ENCODE peak calls at places on chromosomes 6 and 20, in five cellular contexts. W is non-pigmented ciliary epithelial cell; L is activated gamma-delta T cell treated with anti-CD3 and anti-CD28 coated beads, Interleukin-2, amount 50 U/mL, for 16 hours; H is GM10248; R is NCI-H345. F is an unnamed sample.

GRCh38 chr6:139655783-139656705 is 281.6 kb upstream of the CITED2 start:
- DNase-seq in H (no peak), W (no peak), R (peak; percentile 62), L (no peak), F (no peak)

GRCh38 chr20:18019068-18019467 is 38.6 kb downstream of the OVOL2 start:
- DNase-seq in L (no peak), W (no peak), H (peak; percentile 74), R (no peak), F (no peak)

GRCh38 chr6:151617539-151617938 is 123.7 kb downstream of the CCDC170 start:
- DNase-seq in W (no peak), L (no peak), R (no peak), H (no peak), F (no peak)

GRCh38 chr20:63808964-63809674 is 21.9 kb downstream of the ZBTB46 start:
- DNase-seq in H (no peak), L (no peak), W (no peak), R (no peak), F (no peak)

GRCh38 chr6:91464201-91464600 is 877.3 kb upstream of the MAP3K7 start:
- DNase-seq in L (no peak), H (no peak), R (no peak), W (no peak), F (no peak)

GRCh38 chr20:53901064-53901463 is 169.3 kb downstream of the BCAS1 start:
- DNase-seq in W (no peak), L (no peak), H (no peak), R (no peak), F (no peak)

GRCh38 chr20:21234816-21235215 is 68.3 kb upstream of the XRN2 start:
- DNase-seq in R (no peak), W (no peak), H (no peak), L (no peak), F (no peak)

GRCh38 chr6:53768636-53769035 is 26.2 kb upstream of the LRRC1 start:
- DNase-seq in L (no peak), W (no peak), R (no peak), H (no peak), F (no peak)

GRCh38 chr6:26336355-26337198 is 28.4 kb upstream of the BTN3A2 start:
- DNase-seq in W (no peak), L (no peak), R (no peak), H (no peak), F (no peak)

GRCh38 chr20:34129518-34130162 is 17.6 kb upstream of the EIF2S2 start:
- DNase-seq in L (peak; percentile 33), H (peak; percentile 76), R (peak; percentile 86), W (no peak), F (no peak)

GRCh38 chr20:58241766-58242465 is 13.5 kb upstream of the ANKRD60 start:
- DNase-seq in R (no peak), H (no peak), W (no peak), L (no peak), F (no peak)

GRCh38 chr20:56202493-56203077 is 45.9 kb upstream of the MC3R start:
- DNase-seq in W (no peak), L (no peak), H (no peak), R (no peak), F (no peak)

GRCh38 chr6:119671105-119671504 is 321.5 kb upstream of the MAN1A1 start:
- DNase-seq in L (no peak), W (no peak), H (no peak), R (no peak), F (no peak)

GRCh38 chr20:2738331-2738730 is 45.8 kb downstream of the EBF4 start:
- DNase-seq in L (no peak), H (no peak), R (no peak), W (no peak), F (no peak)

GRCh38 chr20:3093861-3094361 is 9.4 kb upstream of the AVP start:
- DNase-seq in L (no peak), W (no peak), R (no peak), H (no peak), F (no peak)

GRCh38 chr20:11067359-11067758 is 393.6 kb upstream of the JAG1 start:
- DNase-seq in L (no peak), W (no peak), H (no peak), R (peak; percentile 36), F (no peak)

GRCh38 chr20:3068986-3069900 is 2.2 kb upstream of the OXT start:
- DNase-seq in W (no peak), H (peak; percentile 16), L (no peak), R (peak; percentile 93), F (no peak)

GRCh38 chr20:62617711-62618483 is 24.4 kb upstream of the SLCO4A1 start:
- DNase-seq in W (no peak), L (peak; percentile 47), H (peak; percentile 68), R (no peak), F (no peak)

GRCh38 chr20:31836853-31837608 is 8.4 kb downstream of the FOXS1 start:
- DNase-seq in R (no peak), H (no peak), W (no peak), L (no peak), F (no peak)

GRCh38 chr20:24027229-24027628 is 38.6 kb upstream of the GGTLC1 start:
- DNase-seq in R (no peak), W (no peak), H (no peak), L (peak; percentile 52), F (no peak)

GRCh38 chr20:2752631-2753455 is 47.6 kb downstream of the CPXM1 start:
- DNase-seq in L (no peak), R (peak; percentile 74), W (no peak), H (peak; percentile 59), F (no peak)

GRCh38 chr6:14272111-14273085 is 154.8 kb downstream of the CD83 start:
- DNase-seq in H (no peak), R (no peak), L (no peak), W (peak; percentile 27), F (no peak)

GRCh38 chr6:16243055-16243454 is 4.7 kb downstream of the GMPR start:
- DNase-seq in L (no peak), H (no peak), W (no peak), R (no peak), F (no peak)

F was measured in D721Med.